ENCODE peak calls at places on chromosomes 2 and 18, in eight cellular contexts. G is K562, W is heart left ventricle, I is IMR-90, C is left lung, U is Peyer's patch, O is neural progenitor cell, M is lower lobe of right lung. N is an unnamed sample.

GRCh38 chr18:8911408-8912340 is 190.8 kb upstream of the NDUFV2 start:
- DNase-seq in U (no peak), G (no peak), I (no peak), M (no peak), W (no peak), C (no peak), O (no peak), N (no peak)

GRCh38 chr2:55161295-55162210 is 70.5 kb downstream of the CLHC1 start:
- DNase-seq in G (no peak), C (no peak), O (no peak), U (no peak), W (no peak), I (no peak), M (peak; percentile 76), N (no peak)

GRCh38 chr2:192887296-192887695 is 692.6 kb upstream of the TMEFF2 start:
- DNase-seq in U (no peak), G (no peak), W (no peak), C (no peak), O (no peak), I (no peak), M (no peak), N (no peak)

GRCh38 chr18:57050314-57050949 is 96.5 kb upstream of the BOD1L2 start:
- DNase-seq in U (peak; percentile 78), O (no peak), C (no peak), G (no peak), W (no peak), M (no peak), I (no peak), N (peak; percentile 79)

GRCh38 chr2:38690499-38691420 is 24.8 kb downstream of the GALM start:
- DNase-seq in I (peak; percentile 97), O (no peak), M (no peak), C (no peak), U (no peak), G (peak; percentile 78), W (no peak), N (peak; percentile 61)

GRCh38 chr18:9240270-9240669 is 94.3 kb upstream of the TWSG1 start:
- DNase-seq in I (no peak), G (no peak), U (no peak), C (no peak), W (no peak), O (no peak), M (no peak), N (no peak)

GRCh38 chr2:209476367-209477191 is 52.7 kb downstream of the MAP2 start:
- DNase-seq in U (no peak), G (no peak), M (no peak), O (no peak), W (peak; percentile 26), I (peak; percentile 29), C (no peak), N (no peak)

GRCh38 chr2:200695178-200695930 is 109.5 kb downstream of the AOX1 start:
- DNase-seq in C (peak; percentile 69), I (no peak), U (no peak), M (peak; percentile 56), O (peak; percentile 35), W (no peak), G (no peak), N (no peak)

GRCh38 chr2:36886664-36887063 is 79.7 kb downstream of the STRN start:
- DNase-seq in M (no peak), W (no peak), G (no peak), O (no peak), U (no peak), C (no peak), I (peak; percentile 66), N (no peak)

GRCh38 chr18:49967914-49968313 is 154.6 kb upstream of the ACAA2 start:
- DNase-seq in O (no peak), U (no peak), M (no peak), G (no peak), I (no peak), W (no peak), C (no peak), N (no peak)

GRCh38 chr2:189569295-189569925 is 11.2 kb downstream of the SLC40A1 start:
- DNase-seq in G (no peak), O (no peak), W (no peak), I (peak; percentile 34), C (no peak), U (no peak), M (no peak), N (no peak)

GRCh38 chr2:72263781-72264060 is 116.1 kb upstream of the CYP26B1 start:
- DNase-seq in M (no peak), U (no peak), G (no peak), I (no peak), O (no peak), W (no peak), C (no peak), N (peak; percentile 32)

GRCh38 chr2:110886806-110887573 is 154.6 kb downstream of the ACOXL start:
- DNase-seq in C (no peak), U (no peak), I (no peak), M (no peak), W (no peak), O (no peak), G (no peak), N (no peak)

GRCh38 chr18:25229080-25229479 is 122.9 kb downstream of the ZNF521 start:
- DNase-seq in I (peak; percentile 81), G (peak; percentile 57), U (no peak), C (no peak), O (no peak), W (no peak), M (no peak), N (no peak)

GRCh38 chr2:110748489-110748867 is 16.1 kb downstream of the ACOXL start:
- DNase-seq in C (no peak), U (peak; percentile 73), M (no peak), G (no peak), W (no peak), O (peak; percentile 30), I (peak; percentile 11), N (peak; percentile 42)

GRCh38 chr18:33201509-33201926 is 239.0 kb downstream of the CCDC178 start:
- DNase-seq in O (peak; percentile 72), W (no peak), C (no peak), I (no peak), G (no peak), U (no peak), M (no peak), N (no peak)

GRCh38 chr2:138201326-138201725 is 237.1 kb downstream of the HNMT start:
- DNase-seq in I (peak; percentile 10), W (no peak), U (no peak), M (no peak), O (no peak), G (no peak), C (no peak), N (no peak)

GRCh38 chr2:237602409-237602808 is 11.9 kb upstream of the RAB17 start:
- DNase-seq in O (no peak), M (no peak), W (no peak), I (no peak), C (no peak), U (no peak), G (no peak), N (no peak)

GRCh38 chr2:237604391-237604790 is 13.9 kb upstream of the RAB17 start:
- DNase-seq in I (no peak), M (no peak), W (no peak), U (no peak), G (no peak), C (no peak), O (no peak), N (no peak)

GRCh38 chr2:237603718-237604362 is 13.3 kb upstream of the RAB17 start:
- DNase-seq in I (peak; percentile 80), G (no peak), U (peak; percentile 88), M (no peak), C (no peak), O (peak; percentile 44), W (peak; percentile 63), N (no peak)

GRCh38 chr2:237601453-237602116 is 11.1 kb upstream of the RAB17 start:
- DNase-seq in I (no peak), O (peak; percentile 71), G (no peak), W (no peak), M (no peak), U (no peak), C (no peak), N (no peak)

GRCh38 chr2:237603049-237603717 is 12.6 kb upstream of the RAB17 start:
- DNase-seq in U (no peak), G (no peak), I (no peak), W (no peak), C (no peak), O (no peak), M (no peak), N (no peak)
- H3K4me3 ChIP-seq in U (no peak overlapping the region), G (no peak overlapping the region), I (no peak overlapping the region), W (no peak overlapping the region), C (no peak overlapping the region), O (no peak overlapping the region), M (peak overlapping the region; percentile 10), N (no peak overlapping the region)

GRCh38 chr2:134679740-134680139 is 39.1 kb downstream of the TMEM163 start:
- DNase-seq in I (no peak), C (no peak), U (no peak), M (no peak), W (no peak), O (no peak), G (peak; percentile 23), N (no peak)
- H3K36me3 ChIP-seq in I (no peaks in the 10 kb centered on the region), C (no peaks in the 10 kb centered on the region), U (no peaks in the 10 kb centered on the region), M (no peaks in the 10 kb centered on the region), W (no peaks in the 10 kb centered on the region), O (no peaks in the 10 kb centered on the region), G (no peaks in the 10 kb centered on the region), N (no peaks in the 10 kb centered on the region)

GRCh38 chr2:159262226-159262625 is 24.3 kb downstream of the WDSUB1 start:
- DNase-seq in I (no peak), U (no peak), M (no peak), W (no peak), C (no peak), O (no peak), G (no peak), N (no peak)

GRCh38 chr2:159267926-159268325 is 18.6 kb downstream of the WDSUB1 start:
- DNase-seq in C (no peak), I (peak; percentile 16), U (no peak), G (no peak), O (no peak), W (no peak), M (no peak), N (no peak)

GRCh38 chr2:159266554-159266953 is 19.9 kb downstream of the WDSUB1 start:
- DNase-seq in C (no peak), O (no peak), U (no peak), G (no peak), I (no peak), W (no peak), M (no peak), N (no peak)

GRCh38 chr2:159265171-159265576 is 21.3 kb downstream of the WDSUB1 start:
- DNase-seq in W (no peak), O (no peak), G (peak; percentile 17), C (no peak), I (peak; percentile 76), U (no peak), M (no peak), N (no peak)

DNA sequence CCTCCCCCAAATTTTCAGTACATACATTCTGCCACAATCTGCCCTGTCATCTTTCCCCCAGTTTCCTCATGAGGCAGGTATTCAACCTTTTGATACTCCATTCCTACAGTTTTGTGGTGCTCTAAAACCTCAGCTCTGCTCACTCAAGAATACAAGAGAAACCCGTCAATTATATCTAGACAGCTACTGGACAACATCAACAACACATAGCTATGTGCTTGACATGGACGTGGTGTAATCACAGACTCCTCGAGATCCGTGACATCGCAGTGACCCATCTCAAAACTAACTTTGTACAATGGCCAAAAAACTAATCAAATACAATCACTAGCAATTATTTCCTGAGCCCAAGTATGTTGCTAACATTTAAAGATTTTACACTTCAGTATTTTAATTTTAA is 23.6 kb downstream of the WDSUB1 start:
- DNase-seq in O (no peak), C (no peak), G (no peak), U (no peak), M (no peak), W (peak; percentile 25), I (no peak), N (no peak)
- H3K4me3 ChIP-seq in O (no peak overlapping the region), C (no peak overlapping the region), G (no peak overlapping the region), U (no peak overlapping the region), M (no peak overlapping the region), W (no peak overlapping the region), I (no peak overlapping the region), N (no peak overlapping the region)

GRCh38 chr18:62558015-62558663 is 35.3 kb downstream of the ZCCHC2 start:
- DNase-seq in C (no peak), W (no peak), O (no peak), G (peak; percentile 5), U (no peak), I (no peak), M (no peak), N (no peak)
- H3K36me3 ChIP-seq in C (peaks cover 85% of the 10 kb centered on the region), W (peaks cover 25% of the 10 kb centered on the region), O (no peaks in the 10 kb centered on the region), G (peaks cover 38% of the 10 kb centered on the region), U (no peaks in the 10 kb centered on the region), I (peaks cover 6% of the 10 kb centered on the region), M (peaks cover 92% of the 10 kb centered on the region), N (peaks cover 10% of the 10 kb centered on the region)